ENCODE peak calls at places on chromosome 1, in six cellular contexts. One of them, this sample, is unnamed.

GRCh38 chr1:61588736-61589381 is 136.1 kb downstream of the TM2D1 start:
- DNase-seq in K562: peak; percentile 69
- DNase-seq in Peyer's patch: peak; percentile 80
- DNase-seq in lower leg skin: no peak
- DNase-seq in A549: peak; percentile 43
- DNase-seq in testis: peak; percentile 75
- DNase-seq in this sample: peak; percentile 68

GRCh38 chr1:226304291-226304955 is 4.5 kb downstream of the LIN9 start:
- DNase-seq in K562: no peak
- DNase-seq in Peyer's patch: no peak
- DNase-seq in lower leg skin: no peak
- DNase-seq in A549: no peak
- DNase-seq in testis: no peak
- DNase-seq in this sample: no peak

GRCh38 chr1:56509713-56510641 is 69.4 kb downstream of the PLPP3 start:
- DNase-seq in K562: peak; percentile 44
- DNase-seq in Peyer's patch: no peak
- DNase-seq in lower leg skin: no peak
- DNase-seq in A549: no peak
- DNase-seq in testis: no peak
- DNase-seq in this sample: no peak

GRCh38 chr1:40665335-40666171 is at the start of gene RIMS3:
- DNase-seq in K562: peak; percentile 98
- DNase-seq in Peyer's patch: peak; percentile 90
- DNase-seq in lower leg skin: peak; percentile 52
- DNase-seq in A549: peak; percentile 60
- DNase-seq in testis: peak; percentile 81
- DNase-seq in this sample: peak; percentile 92

GRCh38 chr1:223745731-223746130 is 33.4 kb downstream of the CAPN2 start:
- DNase-seq in K562: no peak
- DNase-seq in Peyer's patch: no peak
- DNase-seq in lower leg skin: no peak
- DNase-seq in A549: no peak
- DNase-seq in testis: no peak
- DNase-seq in this sample: no peak

GRCh38 chr1:32014199-32014936 is 700 bp downstream of the KHDRBS1 start:
- DNase-seq in K562: peak; percentile 70
- DNase-seq in Peyer's patch: peak; percentile 71
- DNase-seq in lower leg skin: peak; percentile 40
- DNase-seq in A549: peak; percentile 28
- DNase-seq in testis: peak; percentile 68
- DNase-seq in this sample: peak; percentile 75

GRCh38 chr1:41400235-41400634 is 39.0 kb downstream of the FOXO6 start:
- DNase-seq in K562: no peak
- DNase-seq in Peyer's patch: no peak
- DNase-seq in lower leg skin: no peak
- DNase-seq in A549: no peak
- DNase-seq in testis: no peak
- DNase-seq in this sample: no peak

GRCh38 chr1:164659621-164660414 is 100.8 kb downstream of the PBX1 start:
- DNase-seq in K562: no peak
- DNase-seq in Peyer's patch: no peak
- DNase-seq in lower leg skin: peak; percentile 37
- DNase-seq in A549: no peak
- DNase-seq in testis: no peak
- DNase-seq in this sample: no peak

GRCh38 chr1:225481738-225482137 is 53.9 kb upstream of the LBR start:
- DNase-seq in K562: no peak
- DNase-seq in Peyer's patch: no peak
- DNase-seq in lower leg skin: no peak
- DNase-seq in A549: no peak
- DNase-seq in testis: no peak
- DNase-seq in this sample: no peak

GRCh38 chr1:156118175-156118868 is 3.8 kb downstream of the LMNA start:
- DNase-seq in K562: no peak
- DNase-seq in Peyer's patch: peak; percentile 79
- DNase-seq in lower leg skin: no peak
- DNase-seq in A549: no peak
- DNase-seq in testis: peak; percentile 82
- DNase-seq in this sample: peak; percentile 37
- TF ChIP-seq POLR2A in K562: no peak
- TF ChIP-seq POLR2A in Peyer's patch: peak; percentile 62
- TF ChIP-seq POLR2A in lower leg skin: no peak
- TF ChIP-seq POLR2A in A549: no peak
- TF ChIP-seq POLR2A in testis: no peak
- TF ChIP-seq POLR2A in this sample: peak; percentile 39

DNA sequence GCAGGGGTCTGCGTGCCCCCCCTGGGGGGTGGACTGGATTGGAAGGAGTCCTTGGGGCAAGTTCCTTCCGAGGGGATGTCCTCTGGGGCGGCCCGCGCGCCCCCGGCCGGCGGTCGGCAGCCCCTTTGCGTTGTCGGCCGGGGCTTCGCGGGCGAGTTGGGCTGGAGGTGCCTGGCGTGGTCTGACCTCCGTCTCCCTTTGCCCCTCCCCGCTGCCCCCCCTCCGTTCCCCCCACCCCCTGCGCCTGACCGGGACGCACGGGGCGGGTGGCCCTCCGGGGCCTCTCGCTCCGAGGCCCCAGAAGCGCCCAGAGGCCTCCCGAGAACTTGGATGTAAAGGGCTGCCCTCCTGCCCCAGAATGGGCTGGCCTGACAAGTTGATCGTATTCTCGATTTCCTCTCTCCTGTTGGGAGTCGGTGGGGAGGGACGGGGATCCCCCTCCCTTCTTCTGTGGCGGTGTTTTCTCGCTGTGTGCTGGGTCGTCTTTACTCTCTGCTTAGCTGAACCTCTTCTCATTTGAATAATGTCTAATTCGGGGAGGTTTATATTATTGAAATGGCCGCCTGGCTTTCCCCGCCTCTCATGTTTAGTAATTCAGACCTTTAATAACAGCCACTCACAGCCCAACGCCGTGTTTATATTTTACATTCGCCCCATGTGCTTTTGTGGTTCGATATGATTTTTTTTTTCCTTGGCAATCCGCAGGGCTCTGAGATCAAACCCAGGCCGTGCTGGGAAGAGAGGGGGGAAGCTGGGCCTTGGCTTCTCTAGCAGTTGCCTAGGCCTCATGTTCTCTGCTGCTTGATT is 1.3 kb downstream of the POU2F1 start:
- DNase-seq in K562: peak; percentile 60
- DNase-seq in Peyer's patch: peak; percentile 92
- DNase-seq in lower leg skin: peak; percentile 81
- DNase-seq in A549: peak; percentile 17
- DNase-seq in testis: peak; percentile 88
- DNase-seq in this sample: peak; percentile 87
- TF ChIP-seq POLR2A in K562: peak; percentile 80
- TF ChIP-seq POLR2A in Peyer's patch: peak; percentile 83
- TF ChIP-seq POLR2A in lower leg skin: no peak
- TF ChIP-seq POLR2A in A549: no peak
- TF ChIP-seq POLR2A in testis: peak; percentile 62
- TF ChIP-seq POLR2A in this sample: peak; percentile 69

DNA sequence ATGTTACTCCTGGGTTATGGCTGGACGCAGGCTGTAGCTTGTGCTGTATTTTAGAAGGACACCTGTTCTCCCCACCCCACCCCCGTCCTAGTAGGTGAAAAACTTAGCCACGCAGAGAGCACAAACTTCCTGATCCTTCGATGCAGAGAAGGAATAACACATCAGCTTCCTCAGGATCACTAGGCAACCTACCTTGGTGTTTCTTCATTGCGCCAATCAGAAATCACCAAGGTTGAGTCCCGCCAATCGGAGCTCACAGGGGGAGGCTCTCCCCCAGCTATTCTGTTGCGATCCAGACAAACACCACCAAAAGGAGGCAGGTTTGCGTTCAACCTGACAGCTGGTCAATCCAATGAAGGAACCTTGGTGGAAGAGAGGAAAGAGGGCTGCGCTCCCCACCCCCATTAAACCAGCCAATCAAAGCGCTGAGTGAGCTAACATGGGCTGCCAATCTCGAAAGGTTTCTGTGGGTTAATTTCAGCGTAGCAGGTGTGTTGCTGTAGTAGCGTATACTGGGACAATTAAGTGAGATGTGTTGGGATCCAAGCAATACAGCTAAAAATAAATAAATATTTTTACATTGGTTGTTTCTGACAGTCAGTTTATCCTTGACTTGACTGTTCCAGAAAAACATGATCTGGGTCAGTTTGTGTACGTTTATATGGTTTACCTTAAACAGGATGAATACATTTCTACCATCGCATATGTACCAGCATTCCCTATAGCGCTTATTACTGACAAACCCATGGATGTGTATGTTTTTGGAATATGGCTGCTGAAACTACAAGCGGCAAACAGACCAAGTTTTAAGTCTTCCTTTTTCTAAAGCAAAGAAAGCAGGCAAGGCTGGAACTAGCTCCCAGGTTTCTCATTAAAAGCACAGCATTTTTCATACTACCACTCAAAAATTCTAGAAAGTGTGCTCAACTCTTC is at the start of gene GOLPH3L:
- DNase-seq in K562: peak; percentile 95
- DNase-seq in Peyer's patch: peak; percentile 97
- DNase-seq in lower leg skin: peak; percentile 97
- DNase-seq in A549: peak; percentile 92
- DNase-seq in testis: peak; percentile 98
- DNase-seq in this sample: peak; percentile 98
- TF ChIP-seq POLR2A in K562: peak; percentile 76
- TF ChIP-seq POLR2A in Peyer's patch: peak; percentile 84
- TF ChIP-seq POLR2A in lower leg skin: no peak
- TF ChIP-seq POLR2A in A549: peak; percentile 40
- TF ChIP-seq POLR2A in testis: no peak
- TF ChIP-seq POLR2A in this sample: peak; percentile 79

DNA sequence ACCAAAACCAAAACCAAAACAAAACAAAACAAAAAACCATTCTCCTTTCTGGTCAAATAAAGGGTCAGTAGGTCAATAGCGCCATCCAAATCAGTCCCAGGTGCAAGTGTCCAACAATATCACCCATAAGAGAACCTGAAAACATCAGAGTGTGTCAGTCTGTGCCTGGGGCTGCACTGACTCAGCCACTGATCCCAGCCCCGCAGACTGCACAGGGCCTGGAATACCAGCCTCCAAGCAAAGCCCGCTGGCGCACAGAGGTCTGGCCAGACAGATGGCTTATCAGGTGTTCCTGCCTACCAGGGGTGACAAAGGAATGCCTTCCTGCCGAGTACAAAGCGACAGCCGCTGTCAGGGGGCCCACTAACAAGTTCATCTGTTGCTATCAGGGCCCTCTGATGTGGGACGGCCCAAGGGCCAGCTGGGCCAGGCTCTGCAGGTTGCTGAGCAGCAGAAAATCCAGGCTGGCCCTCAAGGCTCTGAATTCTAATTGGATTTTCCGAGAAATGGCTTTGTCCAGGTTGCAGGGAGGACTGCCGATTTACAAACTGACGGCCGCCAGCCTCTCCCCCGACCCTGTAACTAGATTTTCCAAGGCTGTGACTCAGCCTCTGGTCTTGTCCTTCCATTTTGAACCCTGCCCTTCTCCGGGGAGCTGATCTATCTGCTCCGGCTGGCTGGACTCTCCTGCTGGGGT is 13.7 kb upstream of the TMEM51 start:
- DNase-seq in K562: no peak
- DNase-seq in Peyer's patch: no peak
- DNase-seq in lower leg skin: no peak
- DNase-seq in A549: no peak
- DNase-seq in testis: no peak
- DNase-seq in this sample: no peak
- TF ChIP-seq POLR2A in K562: no peak
- TF ChIP-seq POLR2A in Peyer's patch: no peak
- TF ChIP-seq POLR2A in lower leg skin: no peak
- TF ChIP-seq POLR2A in A549: no peak
- TF ChIP-seq POLR2A in testis: no peak
- TF ChIP-seq POLR2A in this sample: no peak

GRCh38 chr1:212485218-212485609 is 52.5 kb downstream of the NENF start:
- DNase-seq in K562: no peak
- DNase-seq in Peyer's patch: no peak
- DNase-seq in lower leg skin: no peak
- DNase-seq in A549: no peak
- DNase-seq in testis: no peak
- DNase-seq in this sample: no peak

GRCh38 chr1:212487286-212487685 is 54.6 kb downstream of the NENF start:
- DNase-seq in K562: no peak
- DNase-seq in Peyer's patch: no peak
- DNase-seq in lower leg skin: no peak
- DNase-seq in A549: no peak
- DNase-seq in testis: no peak
- DNase-seq in this sample: no peak

GRCh38 chr1:212486591-212486963 is 53.9 kb downstream of the NENF start:
- DNase-seq in K562: no peak
- DNase-seq in Peyer's patch: no peak
- DNase-seq in lower leg skin: no peak
- DNase-seq in A549: no peak
- DNase-seq in testis: no peak
- DNase-seq in this sample: no peak

GRCh38 chr1:212487774-212488435 is 55.2 kb downstream of the NENF start:
- DNase-seq in K562: no peak
- DNase-seq in Peyer's patch: no peak
- DNase-seq in lower leg skin: no peak
- DNase-seq in A549: no peak
- DNase-seq in testis: no peak
- DNase-seq in this sample: no peak

DNA sequence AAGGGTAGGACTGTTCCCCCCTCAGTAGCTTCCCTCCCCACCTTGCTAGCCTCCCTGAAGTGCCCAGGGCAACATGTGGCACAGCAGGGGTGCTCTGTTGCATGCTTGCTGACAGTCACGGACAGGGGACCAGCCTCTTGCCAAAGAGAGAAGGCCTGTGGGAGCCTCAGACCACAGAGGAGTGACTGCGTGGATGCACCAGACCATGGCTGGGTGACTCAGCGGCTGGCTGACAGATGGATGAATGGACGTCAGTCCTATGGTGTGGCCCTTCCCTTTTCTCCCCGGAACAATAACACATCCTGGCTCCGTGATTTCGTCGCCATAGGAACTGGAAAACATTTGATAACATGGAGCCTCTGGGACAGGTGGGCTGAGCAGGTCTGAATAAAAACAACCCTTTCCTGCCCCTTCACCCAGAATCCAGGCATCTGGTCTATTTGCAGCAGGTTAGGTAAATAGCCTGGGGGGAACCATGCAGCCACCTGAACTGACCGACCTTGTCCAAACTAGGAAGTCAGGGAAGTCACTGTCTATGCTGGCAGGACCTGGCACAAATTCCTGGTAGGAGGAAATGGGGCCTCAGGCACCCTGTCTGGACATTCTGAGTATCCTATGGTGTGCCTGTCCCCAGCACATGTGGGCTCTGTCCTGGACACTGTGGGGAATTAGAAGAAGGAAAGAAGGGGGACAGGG is 53.3 kb downstream of the NENF start:
- DNase-seq in K562: peak; percentile 39
- DNase-seq in Peyer's patch: peak; percentile 86
- DNase-seq in lower leg skin: peak; percentile 62
- DNase-seq in A549: peak; percentile 76
- DNase-seq in testis: peak; percentile 49
- DNase-seq in this sample: peak; percentile 61
- TF ChIP-seq POLR2A in K562: no peak
- TF ChIP-seq POLR2A in Peyer's patch: no peak
- TF ChIP-seq POLR2A in lower leg skin: no peak
- TF ChIP-seq POLR2A in A549: no peak
- TF ChIP-seq POLR2A in testis: no peak
- TF ChIP-seq POLR2A in this sample: no peak

GRCh38 chr1:38005195-38006007 is at the start of gene FHL3:
- DNase-seq in K562: peak; percentile 95
- DNase-seq in Peyer's patch: peak; percentile 69
- DNase-seq in lower leg skin: no peak
- DNase-seq in A549: no peak
- DNase-seq in testis: peak; percentile 50
- DNase-seq in this sample: peak; percentile 59
- TF ChIP-seq POLR2A in K562: peak; percentile 50
- TF ChIP-seq POLR2A in Peyer's patch: no peak
- TF ChIP-seq POLR2A in lower leg skin: no peak
- TF ChIP-seq POLR2A in A549: peak; percentile 37
- TF ChIP-seq POLR2A in testis: no peak
- TF ChIP-seq POLR2A in this sample: peak; percentile 10

This sample was measured in erythroblast.